ENCODE peak calls at places on chromosomes 7 and 10, in nine cellular contexts. One of them, this sample, is unnamed.

GRCh38 chr7:108581655-108582491 is 12.2 kb downstream of the DNAJB9 start:
- DNase-seq in suprapubic skin: no peak
- DNase-seq in transverse colon: no peak
- DNase-seq in vagina: no peak
- DNase-seq in stomach: no peak
- DNase-seq in endothelial cell of umbilical vein: peak; percentile 8
- DNase-seq in HCT116: no peak
- DNase-seq in H1: no peak
- DNase-seq in K562: no peak
- DNase-seq in this sample: no peak

GRCh38 chr10:28676297-28676967 is 889 bp upstream of the BAMBI start:
- DNase-seq in endothelial cell of umbilical vein: peak; percentile 34
- DNase-seq in K562: no peak
- DNase-seq in transverse colon: peak; percentile 13
- DNase-seq in HCT116: no peak
- DNase-seq in vagina: no peak
- DNase-seq in suprapubic skin: peak; percentile 70
- DNase-seq in H1: peak; percentile 66
- DNase-seq in stomach: peak; percentile 26
- DNase-seq in this sample: peak; percentile 73

GRCh38 chr7:108459922-108460551 is 3.8 kb upstream of the NRCAM start:
- DNase-seq in suprapubic skin: no peak
- DNase-seq in endothelial cell of umbilical vein: peak; percentile 59
- DNase-seq in H1: no peak
- DNase-seq in transverse colon: no peak
- DNase-seq in stomach: no peak
- DNase-seq in HCT116: peak; percentile 4
- DNase-seq in K562: peak; percentile 29
- DNase-seq in vagina: no peak
- DNase-seq in this sample: no peak

GRCh38 chr7:152435384-152436278 is at the start of gene KMT2C:
- DNase-seq in K562: peak; percentile 93
- DNase-seq in endothelial cell of umbilical vein: peak; percentile 31
- DNase-seq in stomach: peak; percentile 60
- DNase-seq in vagina: no peak
- DNase-seq in H1: peak; percentile 65
- DNase-seq in HCT116: no peak
- DNase-seq in transverse colon: peak; percentile 68
- DNase-seq in suprapubic skin: peak; percentile 74
- DNase-seq in this sample: peak; percentile 79

GRCh38 chr10:15603446-15604011 is 116.2 kb downstream of the ITGA8 start:
- DNase-seq in suprapubic skin: no peak
- DNase-seq in transverse colon: no peak
- DNase-seq in HCT116: no peak
- DNase-seq in H1: no peak
- DNase-seq in endothelial cell of umbilical vein: no peak
- DNase-seq in stomach: no peak
- DNase-seq in K562: peak; percentile 31
- DNase-seq in vagina: no peak
- DNase-seq in this sample: no peak

GRCh38 chr7:128352138-128352537 is 8.4 kb upstream of the RBM28 start:
- DNase-seq in HCT116: no peak
- DNase-seq in H1: peak; percentile 90
- DNase-seq in K562: no peak
- DNase-seq in suprapubic skin: no peak
- DNase-seq in stomach: peak; percentile 77
- DNase-seq in transverse colon: peak; percentile 33
- DNase-seq in vagina: no peak
- DNase-seq in endothelial cell of umbilical vein: peak; percentile 72
- DNase-seq in this sample: peak; percentile 78

GRCh38 chr7:151175793-151176311 is 8.4 kb upstream of the GBX1 start:
- DNase-seq in endothelial cell of umbilical vein: no peak
- DNase-seq in K562: no peak
- DNase-seq in H1: peak; percentile 64
- DNase-seq in suprapubic skin: no peak
- DNase-seq in HCT116: no peak
- DNase-seq in transverse colon: no peak
- DNase-seq in stomach: peak; percentile 24
- DNase-seq in vagina: no peak
- DNase-seq in this sample: no peak

GRCh38 chr10:49168821-49169495 is 19.2 kb downstream of the TMEM273 start:
- DNase-seq in HCT116: no peak
- DNase-seq in transverse colon: no peak
- DNase-seq in suprapubic skin: no peak
- DNase-seq in H1: peak; percentile 7
- DNase-seq in vagina: peak; percentile 64
- DNase-seq in endothelial cell of umbilical vein: no peak
- DNase-seq in stomach: no peak
- DNase-seq in K562: no peak
- DNase-seq in this sample: no peak

GRCh38 chr7:18459439-18459838 is 36.1 kb upstream of the HDAC9 start:
- DNase-seq in H1: no peak
- DNase-seq in K562: no peak
- DNase-seq in vagina: no peak
- DNase-seq in transverse colon: no peak
- DNase-seq in HCT116: no peak
- DNase-seq in endothelial cell of umbilical vein: no peak
- DNase-seq in stomach: no peak
- DNase-seq in suprapubic skin: no peak
- DNase-seq in this sample: no peak

GRCh38 chr10:71351087-71351486 is 32.0 kb downstream of the SLC29A3 start:
- DNase-seq in HCT116: no peak
- DNase-seq in stomach: no peak
- DNase-seq in transverse colon: no peak
- DNase-seq in H1: no peak
- DNase-seq in vagina: no peak
- DNase-seq in suprapubic skin: no peak
- DNase-seq in endothelial cell of umbilical vein: no peak
- DNase-seq in K562: no peak
- DNase-seq in this sample: no peak

GRCh38 chr10:12801214-12802087 is 200.1 kb downstream of the CCDC3 start:
- DNase-seq in H1: no peak
- DNase-seq in stomach: no peak
- DNase-seq in transverse colon: no peak
- DNase-seq in K562: no peak
- DNase-seq in endothelial cell of umbilical vein: peak; percentile 44
- DNase-seq in vagina: no peak
- DNase-seq in suprapubic skin: no peak
- DNase-seq in HCT116: no peak
- DNase-seq in this sample: no peak

GRCh38 chr10:79937661-79938226 is 11.2 kb downstream of the SFTPD start:
- DNase-seq in vagina: peak; percentile 71
- DNase-seq in suprapubic skin: no peak
- DNase-seq in HCT116: no peak
- DNase-seq in stomach: no peak
- DNase-seq in K562: no peak
- DNase-seq in endothelial cell of umbilical vein: no peak
- DNase-seq in transverse colon: no peak
- DNase-seq in H1: peak; percentile 28
- DNase-seq in this sample: no peak

GRCh38 chr10:104935656-104936055 is 294.6 kb downstream of the SORCS3 start:
- DNase-seq in transverse colon: no peak
- DNase-seq in vagina: no peak
- DNase-seq in HCT116: no peak
- DNase-seq in endothelial cell of umbilical vein: no peak
- DNase-seq in stomach: no peak
- DNase-seq in H1: no peak
- DNase-seq in K562: no peak
- DNase-seq in suprapubic skin: no peak
- DNase-seq in this sample: no peak

GRCh38 chr10:25114036-25114411 is 60.8 kb upstream of the GPR158 start:
- DNase-seq in suprapubic skin: no peak
- DNase-seq in H1: no peak
- DNase-seq in transverse colon: no peak
- DNase-seq in HCT116: no peak
- DNase-seq in endothelial cell of umbilical vein: no peak
- DNase-seq in stomach: no peak
- DNase-seq in K562: no peak
- DNase-seq in vagina: no peak
- DNase-seq in this sample: no peak

GRCh38 chr7:127629268-127629854 is 11.4 kb upstream of the PAX4 start:
- DNase-seq in K562: peak; percentile 51
- DNase-seq in endothelial cell of umbilical vein: no peak
- DNase-seq in H1: peak; percentile 94
- DNase-seq in vagina: no peak
- DNase-seq in HCT116: peak; percentile 50
- DNase-seq in stomach: peak; percentile 35
- DNase-seq in suprapubic skin: no peak
- DNase-seq in transverse colon: peak; percentile 34
- DNase-seq in this sample: no peak

GRCh38 chr10:5466451-5466996 is 32.8 kb downstream of the CALML5 start:
- DNase-seq in stomach: peak; percentile 87
- DNase-seq in H1: peak; percentile 71
- DNase-seq in endothelial cell of umbilical vein: no peak
- DNase-seq in K562: peak; percentile 69
- DNase-seq in vagina: no peak
- DNase-seq in transverse colon: peak; percentile 82
- DNase-seq in HCT116: no peak
- DNase-seq in suprapubic skin: peak; percentile 79
- DNase-seq in this sample: peak; percentile 88

GRCh38 chr7:20200965-20201364 is 16.2 kb downstream of the MACC1 start:
- DNase-seq in endothelial cell of umbilical vein: no peak
- DNase-seq in suprapubic skin: no peak
- DNase-seq in vagina: no peak
- DNase-seq in K562: no peak
- DNase-seq in H1: no peak
- DNase-seq in transverse colon: no peak
- DNase-seq in HCT116: no peak
- DNase-seq in stomach: no peak
- DNase-seq in this sample: no peak

DNA sequence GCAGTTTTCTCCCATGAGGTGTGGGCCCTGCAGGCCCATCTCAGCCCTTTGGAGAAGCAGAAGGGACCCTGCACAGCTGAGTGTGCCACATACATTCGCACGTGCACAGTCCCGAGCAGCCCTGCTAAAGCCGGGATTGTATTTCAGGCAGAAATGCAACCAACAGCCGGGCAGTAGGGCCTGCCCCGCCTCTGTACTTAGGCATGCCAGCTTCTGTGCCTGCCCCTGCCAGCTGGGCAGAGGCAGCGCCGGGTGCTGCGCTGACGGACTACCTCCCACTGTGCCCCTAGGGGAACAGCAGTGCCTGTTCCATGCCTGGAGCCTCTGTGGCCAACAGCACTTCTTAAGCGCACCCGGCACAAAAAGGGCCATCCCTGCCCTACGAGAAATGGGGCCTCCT is 170.3 kb downstream of the NEURL1 start:
- DNase-seq in suprapubic skin: no peak
- DNase-seq in H1: no peak
- DNase-seq in K562: no peak
- DNase-seq in endothelial cell of umbilical vein: no peak
- DNase-seq in stomach: peak; percentile 70
- DNase-seq in HCT116: no peak
- DNase-seq in transverse colon: no peak
- DNase-seq in vagina: no peak
- DNase-seq in this sample: peak; percentile 89
- TF ChIP-seq POLR2A in suprapubic skin: no peak
- TF ChIP-seq POLR2A in H1: no peak
- TF ChIP-seq POLR2A in K562: no peak
- TF ChIP-seq POLR2A in endothelial cell of umbilical vein: no peak
- TF ChIP-seq POLR2A in stomach: no peak
- TF ChIP-seq POLR2A in HCT116: no peak
- TF ChIP-seq POLR2A in transverse colon: no peak
- TF ChIP-seq POLR2A in vagina: no peak
- TF ChIP-seq POLR2A in this sample: no peak

DNA sequence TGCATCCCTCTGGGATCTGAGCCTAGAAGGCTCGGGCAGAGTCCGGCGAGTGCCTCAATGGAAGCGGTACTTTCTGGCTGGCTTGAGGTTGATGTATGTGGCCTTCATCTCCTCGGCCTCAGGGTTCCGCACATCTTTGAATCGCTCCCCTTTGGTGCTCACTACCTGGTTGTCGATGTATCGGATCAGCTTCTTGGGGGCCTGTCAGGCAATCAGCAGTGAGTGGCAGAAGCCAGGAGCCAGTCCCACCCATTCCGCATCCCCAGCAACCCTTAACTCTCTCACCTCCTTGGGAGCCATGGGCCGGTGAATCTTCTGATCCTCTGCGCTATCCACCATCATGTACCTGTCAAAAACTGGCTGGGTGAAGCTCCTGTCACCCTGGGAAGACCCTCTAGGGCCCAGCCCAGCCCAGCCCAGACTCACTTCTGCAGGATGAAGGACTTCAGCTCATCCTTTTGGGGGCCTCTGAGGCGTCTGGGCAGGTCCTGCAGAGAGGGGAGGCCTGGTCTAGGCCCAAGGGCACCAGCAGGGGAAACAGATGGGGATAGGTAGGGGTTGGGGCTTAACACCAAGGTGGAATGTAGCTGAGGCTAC is 2.8 kb downstream of the FBXL15 start:
- DNase-seq in endothelial cell of umbilical vein: no peak
- DNase-seq in stomach: no peak
- DNase-seq in H1: no peak
- DNase-seq in transverse colon: no peak
- DNase-seq in suprapubic skin: no peak
- DNase-seq in HCT116: no peak
- DNase-seq in vagina: no peak
- DNase-seq in K562: no peak
- DNase-seq in this sample: no peak
- H3K27ac ChIP-seq in endothelial cell of umbilical vein: no peak overlapping the region
- H3K27ac ChIP-seq in stomach: peak overlapping the region; percentile 94
- H3K27ac ChIP-seq in H1: no peak overlapping the region
- H3K27ac ChIP-seq in transverse colon: peak overlapping the region; percentile 94
- H3K27ac ChIP-seq in suprapubic skin: no peak overlapping the region
- H3K27ac ChIP-seq in HCT116: peak overlapping the region; percentile 77
- H3K27ac ChIP-seq in vagina: no peak overlapping the region
- H3K27ac ChIP-seq in K562: peak overlapping the region; percentile 80
- H3K27ac ChIP-seq in this sample: peak overlapping the region; percentile 96

GRCh38 chr7:4759211-4759610 is 16.2 kb upstream of the AP5Z1 start:
- DNase-seq in H1: no peak
- DNase-seq in transverse colon: no peak
- DNase-seq in suprapubic skin: no peak
- DNase-seq in endothelial cell of umbilical vein: no peak
- DNase-seq in HCT116: no peak
- DNase-seq in vagina: no peak
- DNase-seq in K562: no peak
- DNase-seq in stomach: no peak
- DNase-seq in this sample: no peak
- TF ChIP-seq POLR2AphosphoS5 in H1: no peak
- TF ChIP-seq POLR2AphosphoS5 in transverse colon: no peak
- TF ChIP-seq POLR2AphosphoS5 in suprapubic skin: no peak
- TF ChIP-seq POLR2AphosphoS5 in endothelial cell of umbilical vein: no peak
- TF ChIP-seq POLR2AphosphoS5 in HCT116: no peak
- TF ChIP-seq POLR2AphosphoS5 in vagina: no peak
- TF ChIP-seq POLR2AphosphoS5 in K562: no peak
- TF ChIP-seq POLR2AphosphoS5 in stomach: no peak
- TF ChIP-seq POLR2AphosphoS5 in this sample: no peak

DNA sequence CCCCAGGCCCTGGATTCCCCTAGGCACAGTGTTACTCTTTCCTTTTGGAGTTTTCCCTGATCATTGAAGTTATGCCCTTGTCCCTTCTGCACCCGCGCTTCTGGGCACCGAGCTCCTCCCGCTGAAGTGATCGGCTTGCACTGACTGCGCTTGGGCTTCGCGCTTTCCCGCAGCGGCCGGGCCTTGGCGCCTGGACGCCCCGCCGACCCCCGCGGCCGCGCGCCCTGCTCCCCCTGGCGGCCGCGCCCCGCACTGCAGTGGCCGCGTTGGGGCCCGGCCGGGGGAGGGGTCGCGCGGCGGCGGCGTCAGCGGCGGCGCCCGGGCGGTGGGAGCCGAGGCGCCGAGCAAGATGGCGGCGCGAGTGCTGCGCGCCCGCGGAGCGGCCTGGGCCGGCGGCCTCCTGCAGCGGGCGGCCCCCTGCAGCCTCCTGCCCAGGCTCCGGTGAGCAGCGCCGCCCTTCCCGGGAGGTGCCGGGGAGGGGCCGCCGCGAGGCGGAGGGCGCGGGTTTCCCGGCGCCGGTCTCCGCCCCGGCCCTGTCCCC is at the start of gene NIPSNAP2:
- DNase-seq in endothelial cell of umbilical vein: peak; percentile 44
- DNase-seq in stomach: peak; percentile 64
- DNase-seq in suprapubic skin: peak; percentile 72
- DNase-seq in K562: peak; percentile 94
- DNase-seq in HCT116: peak; percentile 15
- DNase-seq in transverse colon: peak; percentile 61
- DNase-seq in vagina: no peak
- DNase-seq in H1: peak; percentile 82
- DNase-seq in this sample: peak; percentile 83
- TF ChIP-seq POLR2A in endothelial cell of umbilical vein: peak; percentile 78
- TF ChIP-seq POLR2A in stomach: no peak
- TF ChIP-seq POLR2A in suprapubic skin: peak; percentile 65
- TF ChIP-seq POLR2A in K562: no peak
- TF ChIP-seq POLR2A in HCT116: no peak
- TF ChIP-seq POLR2A in transverse colon: no peak
- TF ChIP-seq POLR2A in vagina: no peak
- TF ChIP-seq POLR2A in H1: peak; percentile 65
- TF ChIP-seq POLR2A in this sample: no peak

This sample was measured in sigmoid colon.